ENCODE peak calls at places on chromosomes 11 and 22, in ten cellular contexts. W is uterus, L is cardiac muscle cell, P is fibroblast of lung, T is IMR-90, X is lower lobe of right lung, S is Peyer's patch, J is ovary, O is GM23338, H is choroid plexus epithelial cell. D is an unnamed sample.

GRCh38 chr11:46277313-46277622 is 194 bp upstream of the CREB3L1 start:
- DNase-seq in S (no peak), P (peak), W (peak), X (no peak), L (peak), O (peak), H (peak), J (peak), T (peak), D (no peak)

GRCh38 chr22:19213496-19214473 is 35.2 kb upstream of the SLC25A1 start:
- DNase-seq in J (no peak), H (peak), S (no peak), O (peak), P (no peak), W (no peak), T (peak), L (peak), X (no peak), D (no peak)

GRCh38 chr11:11842426-11843008 is 745 bp downstream of the USP47 start:
- DNase-seq in T (peak), J (peak), O (peak), S (peak), X (peak), L (peak), P (peak), W (peak), H (peak), D (peak)

GRCh38 chr11:85844439-85845051 is 10.6 kb upstream of the CCDC83 start:
- DNase-seq in O (no peak), P (peak), L (no peak), W (no peak), H (peak), J (no peak), X (no peak), T (peak), S (no peak), D (peak)

GRCh38 chr11:1830500-1831223 is 4.1 kb upstream of the SYT8 start:
- DNase-seq in J (no peak), X (peak), L (peak), P (peak), H (no peak), W (no peak), O (no peak), T (no peak), S (peak), D (no peak)

GRCh38 chr11:71281901-71282300 is 29.5 kb upstream of the SHANK2 start:
- DNase-seq in H (no peak), O (no peak), L (no peak), J (no peak), W (no peak), P (no peak), S (no peak), X (no peak), T (no peak), D (no peak)

GRCh38 chr11:12331239-12331874 is 46.0 kb upstream of the PARVA start:
- DNase-seq in P (peak), J (peak), O (peak), L (peak), H (peak), W (peak), X (peak), T (peak), S (peak), D (peak)

GRCh38 chr11:64990222-64990918 is 6.4 kb downstream of the BATF2 start:
- DNase-seq in T (no peak), W (no peak), L (peak), X (peak), P (peak), S (peak), J (no peak), O (no peak), H (peak), D (no peak)

GRCh38 chr11:46371994-46372393 is 9.5 kb upstream of the MDK start:
- DNase-seq in S (no peak), H (no peak), W (no peak), L (no peak), T (no peak), J (no peak), P (no peak), X (no peak), O (no peak), D (no peak)

GRCh38 chr22:42116848-42117424 is 13.7 kb downstream of the CYP2D6 start:
- DNase-seq in X (peak), W (no peak), T (peak), L (peak), J (no peak), H (peak), P (no peak), S (no peak), O (peak), D (no peak)

GRCh38 chr22:39928556-39929401 is 27.9 kb downstream of the GRAP2 start:
- DNase-seq in P (no peak), H (no peak), L (no peak), W (no peak), S (no peak), X (no peak), O (no peak), T (no peak), J (no peak), D (no peak)

GRCh38 chr22:41968601-41969000 is 642 bp upstream of the SEPTIN3 start:
- DNase-seq in T (peak), O (no peak), J (no peak), P (no peak), X (no peak), H (no peak), L (peak), W (no peak), S (peak), D (no peak)

GRCh38 chr11:57278721-57279095 is 41.7 kb upstream of the APLNR start:
- DNase-seq in H (no peak), P (no peak), L (peak), J (no peak), S (no peak), O (peak), X (no peak), W (no peak), T (no peak), D (no peak)

GRCh38 chr22:45769569-45770210 is 98.1 kb downstream of the ATXN10 start:
- DNase-seq in X (no peak), H (no peak), J (no peak), W (no peak), S (no peak), T (peak), L (no peak), O (no peak), P (no peak), D (no peak)

GRCh38 chr22:46023558-46023981 is 46.6 kb upstream of the WNT7B start:
- DNase-seq in S (peak), P (peak), L (peak), O (no peak), T (peak), J (peak), X (peak), W (peak), H (no peak), D (peak)

GRCh38 chr11:36034572-36035331 is 90.9 kb downstream of the LDLRAD3 start:
- DNase-seq in T (peak), P (peak), X (no peak), S (no peak), W (no peak), O (no peak), J (no peak), H (peak), L (peak), D (peak)

GRCh38 chr11:131744847-131745246 is 374.4 kb downstream of the NTM start:
- DNase-seq in L (no peak), O (no peak), T (peak), P (peak), H (peak), X (no peak), S (no peak), J (no peak), W (no peak), D (no peak)

GRCh38 chr11:46363031-46363407 is 15.8 kb downstream of the DGKZ start:
- DNase-seq in H (peak), S (no peak), L (peak), T (peak), J (no peak), O (no peak), W (peak), P (peak), X (peak), D (peak)

GRCh38 chr11:133898770-133899115 is 53.4 kb upstream of the SPATA19 start:
- DNase-seq in W (no peak), H (no peak), S (peak), J (no peak), P (no peak), X (peak), L (no peak), O (no peak), T (no peak), D (no peak)

GRCh38 chr11:114311946-114312345 is 15.7 kb downstream of the NNMT start:
- DNase-seq in O (no peak), H (no peak), X (no peak), S (no peak), T (no peak), P (no peak), L (peak), J (no peak), W (no peak), D (no peak)

GRCh38 chr22:17647996-17648395 is 9.4 kb downstream of the BCL2L13 start:
- DNase-seq in O (no peak), S (no peak), P (no peak), T (no peak), X (no peak), J (no peak), H (peak), W (no peak), L (peak), D (no peak)

GRCh38 chr22:35359380-35360065 is 21.4 kb upstream of the HMOX1 start:
- DNase-seq in S (no peak), J (no peak), L (no peak), T (no peak), O (no peak), W (no peak), P (no peak), H (no peak), X (no peak), D (no peak)

GRCh38 chr11:111819161-111820058 is 52.0 kb downstream of the ALG9 start:
- DNase-seq in X (no peak), L (peak), S (no peak), H (peak), J (no peak), T (peak), W (peak), P (peak), O (no peak), D (no peak)

GRCh38 chr22:44091021-44091721 is 67.1 kb downstream of the PARVB start:
- DNase-seq in J (no peak), H (peak), S (no peak), W (no peak), T (no peak), P (peak), O (peak), X (no peak), L (peak), D (no peak)

GRCh38 chr11:17610402-17610894 is 63.4 kb downstream of the OTOG start:
- DNase-seq in T (no peak), O (no peak), L (no peak), H (no peak), P (no peak), S (peak), W (no peak), J (no peak), X (no peak), D (no peak)

GRCh38 chr11:57776101-57776511 is 14.5 kb downstream of the CTNND1 start:
- DNase-seq in L (peak), S (no peak), J (no peak), X (peak), O (peak), H (peak), T (peak), P (peak), W (no peak), D (no peak)

GRCh38 chr11:2203440-2204259 is 32.0 kb upstream of the TH start:
- DNase-seq in S (peak), W (no peak), H (no peak), X (peak), J (no peak), L (no peak), P (no peak), O (no peak), T (no peak), D (no peak)

GRCh38 chr11:57499413-57499982 is 16.0 kb downstream of the SLC43A1 start:
- DNase-seq in O (peak), H (peak), T (peak), S (peak), X (peak), L (peak), J (peak), P (peak), W (peak), D (peak)

GRCh38 chr22:36244522-36245391 is 5.4 kb upstream of the APOL2 start:
- DNase-seq in S (peak), H (peak), O (no peak), T (peak), P (peak), J (no peak), X (no peak), W (no peak), L (peak), D (no peak)

GRCh38 chr11:69310351-69310750 is 16.4 kb downstream of the MYEOV start:
- DNase-seq in L (no peak), X (no peak), P (no peak), S (no peak), J (no peak), W (no peak), T (no peak), H (no peak), O (no peak), D (no peak)

GRCh38 chr11:328012-328411 is 7.4 kb upstream of the IFITM3 start:
- DNase-seq in J (no peak), H (no peak), O (no peak), S (no peak), X (no peak), L (no peak), T (no peak), W (no peak), P (no peak), D (no peak)

GRCh38 chr11:963852-964251 is 38.2 kb downstream of the AP2A2 start:
- DNase-seq in L (no peak), W (no peak), P (no peak), O (no peak), S (no peak), X (no peak), H (no peak), J (no peak), T (no peak), D (no peak)

GRCh38 chr11:130246270-130246669 is 68.4 kb downstream of the ZBTB44 start:
- DNase-seq in W (no peak), J (no peak), T (no peak), L (no peak), H (no peak), X (no peak), P (no peak), S (no peak), O (no peak), D (no peak)

GRCh38 chr11:45083544-45084087 is 62.8 kb upstream of the PRDM11 start:
- DNase-seq in X (no peak), L (no peak), J (no peak), P (no peak), W (no peak), T (no peak), O (peak), H (no peak), S (peak), D (no peak)

GRCh38 chr11:91093141-91093540 is 870.3 kb upstream of the CHORDC1 start:
- DNase-seq in L (no peak), J (no peak), O (no peak), X (no peak), P (no peak), S (no peak), H (no peak), T (no peak), W (no peak), D (no peak)

GRCh38 chr11:28965824-28966223 is 857.6 kb downstream of the METTL15 start:
- DNase-seq in O (no peak), L (no peak), X (no peak), S (no peak), J (no peak), H (peak), T (no peak), P (no peak), W (no peak), D (no peak)

GRCh38 chr11:67405688-67406339 is 1.9 kb downstream of the TBC1D10C start:
- DNase-seq in P (no peak), J (no peak), L (no peak), X (no peak), W (no peak), S (no peak), H (no peak), T (no peak), O (no peak), D (no peak)
- H3K4me3 ChIP-seq in P (no peak), J (no peak), L (no peak), X (peak), W (no peak), S (peak), H (no peak), T (no peak), O (no peak), D (no peak)

GRCh38 chr22:32119568-32120235 is 39.4 kb downstream of the C22orf42 start:
- DNase-seq in L (no peak), S (no peak), H (no peak), X (no peak), J (no peak), P (no peak), T (no peak), W (no peak), O (peak), D (no peak)

GRCh38 chr22:32122899-32123298 is 36.2 kb downstream of the C22orf42 start:
- DNase-seq in W (no peak), L (no peak), X (no peak), P (no peak), T (no peak), S (no peak), H (no peak), J (no peak), O (no peak), D (no peak)

GRCh38 chr22:32120603-32121002 is 38.5 kb downstream of the C22orf42 start:
- DNase-seq in P (no peak), H (no peak), J (no peak), O (no peak), L (no peak), W (no peak), S (no peak), T (no peak), X (no peak), D (no peak)

GRCh38 chr22:32127904-32128303 is 31.2 kb downstream of the C22orf42 start:
- DNase-seq in T (no peak), P (no peak), O (peak), H (no peak), W (no peak), S (no peak), L (no peak), J (no peak), X (no peak), D (no peak)

DNA sequence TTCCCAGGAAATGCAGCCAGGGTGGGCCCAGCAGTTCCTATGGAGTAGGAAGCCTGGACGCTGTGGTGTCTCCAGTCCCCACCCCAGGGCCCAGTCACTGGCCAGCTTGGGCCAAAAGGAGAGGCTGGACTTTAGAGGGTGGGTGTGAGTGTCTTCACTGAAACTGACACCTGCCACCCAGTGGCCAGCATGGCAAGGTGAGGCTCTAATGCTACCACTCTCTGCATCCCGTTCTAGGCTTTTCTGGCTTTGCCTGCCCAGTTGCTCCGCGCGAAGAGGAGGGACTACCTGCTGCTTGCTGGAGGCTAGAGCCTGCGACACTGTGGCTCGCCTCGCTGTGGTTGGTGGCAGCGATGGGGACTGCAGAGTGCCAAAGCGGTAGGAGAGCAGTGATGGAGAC is 35.4 kb downstream of the C22orf42 start:
- DNase-seq in T (no peak), P (no peak), H (no peak), L (no peak), J (no peak), X (no peak), O (peak), S (no peak), W (no peak), D (no peak)
- TF ChIP-seq CTCF in T (no peak), P (no peak), H (peak), L (no peak), J (no peak), X (no peak), O (peak), S (no peak), W (no peak), D (no peak)

DNA sequence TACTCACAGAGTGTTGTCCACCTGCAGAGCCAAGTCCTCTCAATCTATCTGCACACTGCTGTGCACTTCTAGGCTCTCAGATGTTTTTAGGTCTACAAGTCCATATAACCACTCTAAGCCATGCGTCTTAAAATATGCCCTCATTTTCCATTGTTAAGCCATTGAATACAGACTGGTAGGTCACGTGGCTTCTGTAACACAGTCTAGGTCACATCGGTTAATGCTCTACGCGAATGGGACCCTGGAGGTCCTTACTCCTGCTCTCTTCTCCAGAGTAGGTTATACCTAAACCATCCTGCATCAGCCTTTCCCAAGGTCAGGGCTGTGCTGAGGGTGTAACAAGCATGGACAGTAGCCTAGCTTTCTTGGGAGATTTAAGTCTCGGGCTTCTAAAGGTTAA is 819 bp downstream of the JAML start:
- DNase-seq in P (no peak), S (no peak), X (no peak), H (no peak), T (no peak), J (no peak), L (no peak), O (no peak), W (no peak), D (no peak)
- H3K4me3 ChIP-seq in P (no peak), S (peak), X (peak), H (no peak), T (no peak), J (no peak), L (no peak), O (no peak), W (no peak), D (no peak)

GRCh38 chr11:120698918-120699317 is 187.4 kb downstream of the GRIK4 start:
- DNase-seq in W (no peak), S (no peak), T (no peak), L (no peak), H (no peak), P (no peak), O (no peak), J (no peak), X (no peak), D (no peak)
- TF ChIP-seq CTCF in W (no peak), S (no peak), T (no peak), L (no peak), H (no peak), P (no peak), O (no peak), J (no peak), X (no peak), D (no peak)

DNA sequence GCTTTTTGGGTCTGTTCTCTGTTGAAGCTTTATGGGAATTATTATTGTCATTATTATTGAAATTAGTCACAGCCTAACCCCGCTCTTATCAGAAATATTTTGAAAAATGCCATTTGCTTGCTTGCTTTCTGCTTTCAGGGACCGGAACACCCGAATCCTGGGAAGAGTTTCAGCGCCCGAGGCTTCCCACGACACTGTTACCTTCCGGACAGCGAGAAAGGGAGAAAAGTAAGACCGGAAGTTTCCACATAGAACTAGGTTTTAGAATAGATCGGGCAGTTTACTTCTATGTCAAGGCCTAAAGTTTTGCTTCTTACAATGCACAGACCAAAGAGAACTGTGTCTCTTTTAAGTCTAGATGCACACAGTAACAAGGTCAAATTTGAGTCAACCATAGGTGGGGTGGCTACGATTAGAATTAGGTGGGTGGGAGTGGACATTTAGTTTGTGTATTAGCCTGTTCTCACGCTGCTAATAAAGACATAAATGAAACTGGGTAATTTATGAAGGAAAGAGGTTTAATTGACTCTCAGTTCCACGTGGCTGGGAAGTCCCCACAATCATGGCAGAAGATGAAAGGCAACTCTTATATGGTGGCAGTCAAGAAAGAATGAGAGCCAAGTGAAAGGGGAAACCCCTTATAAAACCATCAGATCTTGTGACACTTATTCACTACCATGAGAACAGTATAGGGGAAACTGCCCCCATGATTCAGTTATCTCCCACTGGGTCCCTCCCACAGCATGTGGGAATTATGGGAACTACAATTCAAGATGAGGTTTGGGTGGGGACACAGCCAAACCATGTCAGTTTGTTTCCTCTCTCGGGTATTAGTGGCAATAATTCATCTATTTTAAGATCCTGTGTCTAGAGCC is 12.9 kb downstream of the MPEG1 start:
- DNase-seq in T (no peak), S (no peak), P (no peak), L (no peak), O (no peak), X (no peak), J (no peak), W (no peak), H (no peak), D (no peak)
- H3K4me3 ChIP-seq in T (no peak), S (no peak), P (no peak), L (no peak), O (no peak), X (no peak), J (no peak), W (no peak), H (no peak), D (no peak)

GRCh38 chr22:37318255-37319109 is 36.2 kb downstream of the CYTH4 start:
- DNase-seq in S (no peak), J (no peak), H (no peak), O (no peak), P (no peak), T (no peak), L (no peak), W (no peak), X (no peak), D (no peak)
- TF ChIP-seq CTCF in S (no peak), J (no peak), H (peak), O (no peak), P (no peak), T (peak), L (no peak), W (no peak), X (no peak), D (peak)